ENCODE peak calls at places on chromosome 15, in eight cellular contexts. One of them, this sample, is unnamed.

GRCh38 chr15:27126449-27126848 is 155.5 kb downstream of the GABRG3 start:
- DNase-seq in colonic mucosa: no peak
- DNase-seq in pancreas: no peak
- DNase-seq in left lung: no peak
- DNase-seq in CD8-positive, alpha-beta memory T cell: no peak
- DNase-seq in stomach: no peak
- DNase-seq in AG04450: no peak
- DNase-seq in testis: no peak
- DNase-seq in this sample: no peak

GRCh38 chr15:42282926-42283325 is 9.7 kb upstream of the TMEM87A start:
- DNase-seq in colonic mucosa: no peak
- DNase-seq in pancreas: no peak
- DNase-seq in left lung: no peak
- DNase-seq in CD8-positive, alpha-beta memory T cell: no peak
- DNase-seq in stomach: no peak
- DNase-seq in AG04450: no peak
- DNase-seq in testis: no peak
- DNase-seq in this sample: no peak

GRCh38 chr15:38193496-38193895 is 59.1 kb upstream of the SPRED1 start:
- DNase-seq in colonic mucosa: no peak
- DNase-seq in pancreas: no peak
- DNase-seq in left lung: no peak
- DNase-seq in CD8-positive, alpha-beta memory T cell: no peak
- DNase-seq in stomach: no peak
- DNase-seq in AG04450: no peak
- DNase-seq in testis: no peak
- DNase-seq in this sample: no peak

GRCh38 chr15:37981781-37982180 is 47.3 kb downstream of the TMCO5A start:
- DNase-seq in colonic mucosa: no peak
- DNase-seq in pancreas: no peak
- DNase-seq in left lung: no peak
- DNase-seq in CD8-positive, alpha-beta memory T cell: no peak
- DNase-seq in stomach: no peak
- DNase-seq in AG04450: no peak
- DNase-seq in testis: no peak
- DNase-seq in this sample: no peak

GRCh38 chr15:56929389-56929788 is 10.9 kb downstream of the TCF12 start:
- DNase-seq in colonic mucosa: no peak
- DNase-seq in pancreas: no peak
- DNase-seq in left lung: no peak
- DNase-seq in CD8-positive, alpha-beta memory T cell: no peak
- DNase-seq in stomach: no peak
- DNase-seq in AG04450: no peak
- DNase-seq in testis: no peak
- DNase-seq in this sample: no peak

GRCh38 chr15:42065478-42065877 is 28.9 kb downstream of the PLA2G4D start:
- DNase-seq in colonic mucosa: peak; percentile 15
- DNase-seq in pancreas: peak; percentile 11
- DNase-seq in left lung: no peak
- DNase-seq in CD8-positive, alpha-beta memory T cell: no peak
- DNase-seq in stomach: no peak
- DNase-seq in AG04450: no peak
- DNase-seq in testis: peak; percentile 2
- DNase-seq in this sample: no peak

GRCh38 chr15:58606577-58607080 is 142.9 kb downstream of the ADAM10 start:
- DNase-seq in colonic mucosa: no peak
- DNase-seq in pancreas: no peak
- DNase-seq in left lung: no peak
- DNase-seq in CD8-positive, alpha-beta memory T cell: no peak
- DNase-seq in stomach: no peak
- DNase-seq in AG04450: no peak
- DNase-seq in testis: no peak
- DNase-seq in this sample: no peak

GRCh38 chr15:25186411-25186810 is 231.6 kb downstream of the SNRPN start:
- DNase-seq in colonic mucosa: no peak
- DNase-seq in pancreas: no peak
- DNase-seq in left lung: no peak
- DNase-seq in CD8-positive, alpha-beta memory T cell: no peak
- DNase-seq in stomach: no peak
- DNase-seq in AG04450: no peak
- DNase-seq in testis: no peak
- DNase-seq in this sample: peak; percentile 37

GRCh38 chr15:57762302-57762701 is 55.8 kb downstream of the POLR2M start:
- DNase-seq in colonic mucosa: no peak
- DNase-seq in pancreas: no peak
- DNase-seq in left lung: no peak
- DNase-seq in CD8-positive, alpha-beta memory T cell: no peak
- DNase-seq in stomach: no peak
- DNase-seq in AG04450: no peak
- DNase-seq in testis: no peak
- DNase-seq in this sample: no peak

GRCh38 chr15:33215941-33216872 is 21.7 kb upstream of the FMN1 start:
- DNase-seq in colonic mucosa: no peak
- DNase-seq in pancreas: no peak
- DNase-seq in left lung: no peak
- DNase-seq in CD8-positive, alpha-beta memory T cell: no peak
- DNase-seq in stomach: no peak
- DNase-seq in AG04450: no peak
- DNase-seq in testis: no peak
- DNase-seq in this sample: no peak

GRCh38 chr15:93866996-93867395 is 364.4 kb upstream of the MCTP2 start:
- DNase-seq in colonic mucosa: no peak
- DNase-seq in pancreas: no peak
- DNase-seq in left lung: no peak
- DNase-seq in CD8-positive, alpha-beta memory T cell: no peak
- DNase-seq in stomach: no peak
- DNase-seq in AG04450: no peak
- DNase-seq in testis: no peak
- DNase-seq in this sample: no peak

GRCh38 chr15:48913141-48913540 is 35.2 kb downstream of the EID1 start:
- DNase-seq in colonic mucosa: no peak
- DNase-seq in pancreas: no peak
- DNase-seq in left lung: no peak
- DNase-seq in CD8-positive, alpha-beta memory T cell: no peak
- DNase-seq in stomach: no peak
- DNase-seq in AG04450: no peak
- DNase-seq in testis: no peak
- DNase-seq in this sample: no peak

GRCh38 chr15:52306270-52306669 is 10.7 kb upstream of the MYO5C start:
- DNase-seq in colonic mucosa: no peak
- DNase-seq in pancreas: no peak
- DNase-seq in left lung: no peak
- DNase-seq in CD8-positive, alpha-beta memory T cell: no peak
- DNase-seq in stomach: no peak
- DNase-seq in AG04450: peak; percentile 26
- DNase-seq in testis: no peak
- DNase-seq in this sample: no peak

GRCh38 chr15:65833501-65834220 is 35.6 kb upstream of the RAB11A start:
- DNase-seq in colonic mucosa: peak; percentile 51
- DNase-seq in pancreas: peak; percentile 43
- DNase-seq in left lung: no peak
- DNase-seq in CD8-positive, alpha-beta memory T cell: no peak
- DNase-seq in stomach: peak; percentile 43
- DNase-seq in AG04450: no peak
- DNase-seq in testis: no peak
- DNase-seq in this sample: no peak

GRCh38 chr15:88028024-88028423 is 228.5 kb downstream of the NTRK3 start:
- DNase-seq in colonic mucosa: no peak
- DNase-seq in pancreas: no peak
- DNase-seq in left lung: no peak
- DNase-seq in CD8-positive, alpha-beta memory T cell: no peak
- DNase-seq in stomach: no peak
- DNase-seq in AG04450: no peak
- DNase-seq in testis: no peak
- DNase-seq in this sample: no peak

GRCh38 chr15:56425276-56425675 is 39.7 kb downstream of the MNS1 start:
- DNase-seq in colonic mucosa: no peak
- DNase-seq in pancreas: no peak
- DNase-seq in left lung: no peak
- DNase-seq in CD8-positive, alpha-beta memory T cell: no peak
- DNase-seq in stomach: no peak
- DNase-seq in AG04450: no peak
- DNase-seq in testis: no peak
- DNase-seq in this sample: no peak

GRCh38 chr15:90402230-90402629 is 14.2 kb downstream of the IQGAP1 start:
- DNase-seq in colonic mucosa: peak; percentile 17
- DNase-seq in pancreas: no peak
- DNase-seq in left lung: peak; percentile 55
- DNase-seq in CD8-positive, alpha-beta memory T cell: no peak
- DNase-seq in stomach: no peak
- DNase-seq in AG04450: peak; percentile 56
- DNase-seq in testis: no peak
- DNase-seq in this sample: no peak

GRCh38 chr15:62059108-62059817 is 984 bp downstream of the VPS13C start:
- DNase-seq in colonic mucosa: no peak
- DNase-seq in pancreas: no peak
- DNase-seq in left lung: no peak
- DNase-seq in CD8-positive, alpha-beta memory T cell: no peak
- DNase-seq in stomach: no peak
- DNase-seq in AG04450: no peak
- DNase-seq in testis: no peak
- DNase-seq in this sample: no peak

GRCh38 chr15:39580630-39581500 is at the start of gene THBS1:
- DNase-seq in colonic mucosa: peak; percentile 91
- DNase-seq in pancreas: peak; percentile 82
- DNase-seq in left lung: peak; percentile 91
- DNase-seq in CD8-positive, alpha-beta memory T cell: peak; percentile 14
- DNase-seq in stomach: peak; percentile 70
- DNase-seq in AG04450: peak; percentile 95
- DNase-seq in testis: peak; percentile 67
- DNase-seq in this sample: peak; percentile 94

GRCh38 chr15:39579487-39580116 is 1.3 kb upstream of the THBS1 start:
- DNase-seq in colonic mucosa: no peak
- DNase-seq in pancreas: peak; percentile 70
- DNase-seq in left lung: peak; percentile 75
- DNase-seq in CD8-positive, alpha-beta memory T cell: no peak
- DNase-seq in stomach: peak; percentile 75
- DNase-seq in AG04450: peak; percentile 96
- DNase-seq in testis: peak; percentile 63
- DNase-seq in this sample: peak; percentile 82

GRCh38 chr15:39581501-39582285 is 814 bp downstream of the THBS1 start:
- DNase-seq in colonic mucosa: peak; percentile 87
- DNase-seq in pancreas: peak; percentile 72
- DNase-seq in left lung: peak; percentile 76
- DNase-seq in CD8-positive, alpha-beta memory T cell: no peak
- DNase-seq in stomach: peak; percentile 65
- DNase-seq in AG04450: no peak
- DNase-seq in testis: peak; percentile 67
- DNase-seq in this sample: peak; percentile 80

GRCh38 chr15:39580117-39580629 is 706 bp upstream of the THBS1 start:
- DNase-seq in colonic mucosa: peak; percentile 98
- DNase-seq in pancreas: peak; percentile 85
- DNase-seq in left lung: peak; percentile 90
- DNase-seq in CD8-positive, alpha-beta memory T cell: peak; percentile 86
- DNase-seq in stomach: peak; percentile 93
- DNase-seq in AG04450: peak; percentile 95
- DNase-seq in testis: peak; percentile 96
- DNase-seq in this sample: peak; percentile 97

DNA sequence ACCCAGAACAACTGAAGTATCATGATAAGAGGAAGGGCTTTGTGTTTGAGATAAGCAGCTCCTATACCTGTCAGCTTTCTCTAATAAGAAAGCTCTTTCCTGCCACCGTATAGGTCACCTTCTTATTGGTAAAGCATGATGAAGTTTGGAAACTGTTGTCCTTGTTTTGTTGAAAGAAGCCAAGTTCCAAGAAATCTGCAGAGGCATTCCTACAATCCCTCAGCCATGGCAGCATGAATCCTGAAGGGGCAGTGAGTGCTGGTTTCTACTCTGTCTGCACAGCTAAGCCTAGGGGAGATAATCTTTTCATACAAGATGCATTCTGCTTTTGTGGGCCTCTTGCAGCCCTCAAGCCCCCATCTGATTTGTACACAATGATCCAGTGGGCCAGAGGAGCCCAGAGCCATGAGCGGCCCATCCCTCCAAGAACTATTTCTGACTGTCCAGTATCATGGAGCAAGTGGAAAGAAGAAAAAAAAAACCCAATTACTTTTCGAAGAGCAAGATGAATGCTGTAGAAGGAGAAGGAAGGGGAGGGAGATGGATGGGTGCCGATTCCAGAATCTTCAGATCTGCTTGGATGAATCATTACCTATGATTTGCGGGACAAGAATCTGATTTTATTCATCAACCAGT is 1.9 kb upstream of the THBS1 start:
- DNase-seq in colonic mucosa: no peak
- DNase-seq in pancreas: no peak
- DNase-seq in left lung: no peak
- DNase-seq in CD8-positive, alpha-beta memory T cell: no peak
- DNase-seq in stomach: no peak
- DNase-seq in AG04450: no peak
- DNase-seq in testis: no peak
- DNase-seq in this sample: no peak
- H3K27ac ChIP-seq in colonic mucosa: no peak overlapping the region
- H3K27ac ChIP-seq in pancreas: peak overlapping the region; percentile 78
- H3K27ac ChIP-seq in left lung: peak overlapping the region; percentile 67
- H3K27ac ChIP-seq in CD8-positive, alpha-beta memory T cell: no peak overlapping the region
- H3K27ac ChIP-seq in stomach: peak overlapping the region; percentile 96
- H3K27ac ChIP-seq in AG04450: peak overlapping the region; percentile 96
- H3K27ac ChIP-seq in testis: no peak overlapping the region
- H3K27ac ChIP-seq in this sample: peak overlapping the region; percentile 91

GRCh38 chr15:41001524-41001923 is 48.3 kb downstream of the CHAC1 start:
- DNase-seq in colonic mucosa: peak; percentile 76
- DNase-seq in pancreas: peak; percentile 26
- DNase-seq in left lung: peak; percentile 41
- DNase-seq in CD8-positive, alpha-beta memory T cell: no peak
- DNase-seq in stomach: peak; percentile 29
- DNase-seq in AG04450: no peak
- DNase-seq in testis: no peak
- DNase-seq in this sample: no peak
- H3K27ac ChIP-seq in colonic mucosa: peak overlapping the region; percentile 50
- H3K27ac ChIP-seq in pancreas: peak overlapping the region; percentile 28
- H3K27ac ChIP-seq in left lung: peak overlapping the region; percentile 16
- H3K27ac ChIP-seq in CD8-positive, alpha-beta memory T cell: no peak overlapping the region
- H3K27ac ChIP-seq in stomach: no peak overlapping the region
- H3K27ac ChIP-seq in AG04450: no peak overlapping the region
- H3K27ac ChIP-seq in testis: no peak overlapping the region
- H3K27ac ChIP-seq in this sample: peak overlapping the region; percentile 12

DNA sequence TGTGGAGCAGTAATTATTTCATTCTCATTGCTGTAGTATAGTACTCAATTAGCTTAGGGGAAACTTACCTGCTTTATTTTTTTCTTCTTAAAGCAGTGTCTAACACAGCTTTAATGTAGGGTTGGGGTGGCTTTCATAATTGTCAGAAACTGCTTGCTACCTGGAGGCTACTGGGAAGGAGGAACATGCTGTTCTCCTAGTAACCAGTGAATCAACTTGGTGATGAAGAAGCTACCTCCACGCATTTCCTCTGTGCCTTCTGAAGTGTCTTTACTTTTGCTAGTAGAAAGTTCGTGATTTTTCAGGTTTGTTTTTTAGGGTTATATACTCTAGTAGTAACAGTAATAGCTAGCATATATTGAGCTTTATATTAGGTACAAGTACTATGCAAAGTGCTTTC is 11.5 kb downstream of the FEM1B start:
- DNase-seq in colonic mucosa: no peak
- DNase-seq in pancreas: no peak
- DNase-seq in left lung: no peak
- DNase-seq in CD8-positive, alpha-beta memory T cell: no peak
- DNase-seq in stomach: no peak
- DNase-seq in AG04450: no peak
- DNase-seq in testis: no peak
- DNase-seq in this sample: no peak
- H3K27ac ChIP-seq in colonic mucosa: no peak overlapping the region
- H3K27ac ChIP-seq in pancreas: no peak overlapping the region
- H3K27ac ChIP-seq in left lung: no peak overlapping the region
- H3K27ac ChIP-seq in CD8-positive, alpha-beta memory T cell: no peak overlapping the region
- H3K27ac ChIP-seq in stomach: no peak overlapping the region
- H3K27ac ChIP-seq in AG04450: no peak overlapping the region
- H3K27ac ChIP-seq in testis: no peak overlapping the region
- H3K27ac ChIP-seq in this sample: no peak overlapping the region

GRCh38 chr15:46088486-46089437 is 453.9 kb downstream of the SQOR start:
- DNase-seq in colonic mucosa: no peak
- DNase-seq in pancreas: no peak
- DNase-seq in left lung: no peak
- DNase-seq in CD8-positive, alpha-beta memory T cell: no peak
- DNase-seq in stomach: no peak
- DNase-seq in AG04450: no peak
- DNase-seq in testis: no peak
- DNase-seq in this sample: no peak
- H3K27ac ChIP-seq in colonic mucosa: no peak overlapping the region
- H3K27ac ChIP-seq in pancreas: no peak overlapping the region
- H3K27ac ChIP-seq in left lung: no peak overlapping the region
- H3K27ac ChIP-seq in CD8-positive, alpha-beta memory T cell: no peak overlapping the region
- H3K27ac ChIP-seq in stomach: no peak overlapping the region
- H3K27ac ChIP-seq in AG04450: no peak overlapping the region
- H3K27ac ChIP-seq in testis: no peak overlapping the region
- H3K27ac ChIP-seq in this sample: no peak overlapping the region